ENCODE peak calls at places on chromosomes 1 and 21, in five cellular contexts. P is cardiac muscle cell, N is transverse colon, E is PC-9, I is tibial artery. D is an unnamed sample.
A peak's percentile ranks its signal among the peaks of the same experiment; 100 is the strongest.

GRCh38 chr21:39602076-39602689 is 10.6 kb upstream of the B3GALT5 start:
- DNase-seq in P (no peak), E (no peak), N (no peak), I (no peak), D (no peak)

GRCh38 chr1:154998201-154998780 is 4.3 kb upstream of the ZBTB7B start:
- DNase-seq in N (no peak), I (no peak), P (no peak), E (no peak), D (no peak)

GRCh38 chr1:77673030-77673429 is 9.4 kb downstream of the ZZZ3 start:
- DNase-seq in P (no peak), I (no peak), E (no peak), N (no peak), D (no peak)

GRCh38 chr1:33161061-33161681 is 20.7 kb downstream of the TRIM62 start:
- DNase-seq in I (no peak), N (no peak), P (peak; percentile 84), E (no peak), D (no peak)

GRCh38 chr1:161261859-161262225 is 3.3 kb downstream of the PCP4L1 start:
- DNase-seq in P (no peak), N (no peak), I (no peak), E (no peak), D (no peak)

GRCh38 chr1:207396360-207396759 is 57.8 kb upstream of the CR2 start:
- DNase-seq in P (no peak), N (no peak), I (no peak), E (no peak), D (no peak)

GRCh38 chr1:50950396-50950795 is 9.7 kb downstream of the FAF1 start:
- DNase-seq in P (no peak), E (no peak), I (no peak), N (no peak), D (no peak)

GRCh38 chr1:29736582-29737188 is 500.4 kb downstream of the PTPRU start:
- DNase-seq in I (no peak), E (peak; percentile 22), N (no peak), P (peak; percentile 73), D (no peak)

GRCh38 chr1:196516373-196516772 is 91.9 kb downstream of the KCNT2 start:
- DNase-seq in P (peak; percentile 29), E (peak; percentile 12), I (no peak), N (no peak), D (no peak)

GRCh38 chr1:75345538-75346292 is 211.5 kb downstream of the LHX8 start:
- DNase-seq in I (no peak), E (no peak), N (no peak), P (peak; percentile 28), D (peak; percentile 45)

GRCh38 chr21:25506887-25507286 is 100.4 kb downstream of the MRPL39 start:
- DNase-seq in N (no peak), E (no peak), P (no peak), I (no peak), D (no peak)

GRCh38 chr1:56509713-56510641 is 69.4 kb downstream of the PLPP3 start:
- DNase-seq in I (no peak), E (no peak), N (no peak), P (no peak), D (no peak)

GRCh38 chr1:56510642-56511021 is 68.7 kb downstream of the PLPP3 start:
- DNase-seq in P (no peak), I (no peak), E (no peak), N (no peak), D (no peak)

GRCh38 chr1:56506951-56507437 is 72.4 kb downstream of the PLPP3 start:
- DNase-seq in N (no peak), I (no peak), E (no peak), P (no peak), D (peak; percentile 91)

GRCh38 chr1:56507925-56508522 is 71.3 kb downstream of the PLPP3 start:
- DNase-seq in P (no peak), I (no peak), E (no peak), N (no peak), D (no peak)

GRCh38 chr1:56508523-56508983 is 70.8 kb downstream of the PLPP3 start:
- DNase-seq in E (peak; percentile 10), N (peak; percentile 79), P (peak; percentile 62), I (peak; percentile 87), D (peak; percentile 48)
- H3K27ac ChIP-seq in E (peak overlapping the region; percentile 15), N (peak overlapping the region; percentile 67), P (peak overlapping the region; percentile 60), I (no peak overlapping the region), D (peak overlapping the region; percentile 61)

GRCh38 chr1:106910798-106911197 is 145.7 kb upstream of the PRMT6 start:
- DNase-seq in E (no peak), I (no peak), P (no peak), N (no peak), D (no peak)

GRCh38 chr1:106907795-106908194 is 148.7 kb upstream of the PRMT6 start:
- DNase-seq in E (no peak), P (no peak), I (no peak), N (no peak), D (no peak)

GRCh38 chr1:106912146-106912545 is 144.3 kb upstream of the PRMT6 start:
- DNase-seq in E (no peak), N (no peak), I (no peak), P (no peak), D (no peak)
- H3K27ac ChIP-seq in E (no peak overlapping the region), N (no peak overlapping the region), I (no peak overlapping the region), P (no peak overlapping the region), D (no peak overlapping the region)

GRCh38 chr21:44996096-44996495 is 56.3 kb downstream of the SLX9 start:
- DNase-seq in E (no peak), I (no peak), P (no peak), N (no peak), D (no peak)

GRCh38 chr21:44998086-44998620 is 58.3 kb downstream of the SLX9 start:
- DNase-seq in N (no peak), P (no peak), E (no peak), I (no peak), D (no peak)

GRCh38 chr21:44996501-44996921 is 56.7 kb downstream of the SLX9 start:
- DNase-seq in I (peak; percentile 64), P (no peak), N (no peak), E (no peak), D (no peak)

GRCh38 chr21:44998621-44999427 is 59.0 kb downstream of the SLX9 start:
- DNase-seq in P (no peak), E (no peak), N (no peak), I (peak; percentile 55), D (no peak)

DNA sequence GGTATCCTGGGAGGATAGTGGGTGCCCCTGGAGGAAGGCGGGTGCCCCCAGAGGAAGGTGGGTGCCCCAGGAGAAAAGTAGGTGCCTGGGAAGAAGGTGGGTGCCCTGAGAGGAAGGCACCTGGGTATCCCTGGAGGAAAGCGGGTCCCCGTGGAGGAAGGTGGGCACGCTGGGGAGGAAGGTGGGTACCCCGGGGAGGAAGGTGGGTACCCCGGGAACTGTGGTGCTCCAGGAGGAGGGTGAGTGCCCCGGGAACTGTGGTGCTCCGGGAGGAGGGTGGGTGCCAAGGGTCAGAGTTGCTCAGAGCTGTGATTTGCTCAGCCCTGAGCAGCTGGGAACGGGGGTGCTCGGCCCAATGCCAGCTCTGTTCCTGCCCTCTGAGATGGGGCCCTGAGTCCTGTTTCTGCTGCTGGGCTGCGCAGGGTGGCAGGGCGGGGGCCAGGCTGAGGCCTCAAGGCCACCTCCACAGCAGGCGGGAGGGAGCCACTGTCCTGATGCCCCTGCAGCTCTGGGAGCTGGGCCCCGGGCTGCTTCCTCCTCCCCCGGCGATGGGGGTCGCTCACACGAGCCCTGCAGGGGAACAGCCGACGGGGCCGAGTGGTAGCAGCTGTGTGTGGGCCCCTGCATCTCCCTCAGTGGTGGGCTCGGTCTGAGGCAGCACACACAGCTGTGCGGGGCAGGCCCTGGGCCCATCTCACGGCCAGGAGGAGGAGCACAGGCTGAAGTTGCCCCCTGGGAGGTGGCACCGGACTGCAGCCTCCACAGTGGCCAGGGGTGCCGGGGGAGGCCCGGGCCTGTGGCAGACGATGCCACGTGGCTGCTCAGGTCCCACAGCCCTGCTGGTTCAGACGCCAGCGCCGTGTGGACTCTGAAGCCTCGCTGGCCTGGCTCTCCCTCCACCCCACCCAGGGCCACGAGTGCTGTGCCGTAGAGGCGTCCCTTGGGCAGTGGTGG is 57.4 kb downstream of the SLX9 start:
- DNase-seq in P (no peak), E (no peak), N (no peak), I (peak; percentile 69), D (no peak)
- H3K27ac ChIP-seq in P (no peak overlapping the region), E (no peak overlapping the region), N (no peak overlapping the region), I (peak overlapping the region; percentile 75), D (no peak overlapping the region)

GRCh38 chr1:169586395-169587255 is at the start of gene F5:
- DNase-seq in P (peak; percentile 75), N (peak; percentile 74), E (peak; percentile 64), I (peak; percentile 70), D (no peak)
- H3K27ac ChIP-seq in P (no peak within 1 kb of the TSS), N (no peak within 1 kb of the TSS), E (no peak within 1 kb of the TSS), I (no peak within 1 kb of the TSS), D (no peak within 1 kb of the TSS)

GRCh38 chr1:94633051-94633450 is 91.5 kb upstream of the F3 start:
- DNase-seq in P (peak; percentile 12), I (no peak), E (no peak), N (no peak), D (no peak)

GRCh38 chr1:94634977-94635416 is 93.4 kb upstream of the F3 start:
- DNase-seq in E (no peak), N (no peak), I (no peak), P (no peak), D (no peak)

GRCh38 chr1:94640125-94640524 is 98.6 kb upstream of the F3 start:
- DNase-seq in P (no peak), N (no peak), E (no peak), I (no peak), D (no peak)

GRCh38 chr1:94636625-94637024 is 95.1 kb upstream of the F3 start:
- DNase-seq in I (no peak), P (peak; percentile 65), E (no peak), N (no peak), D (no peak)

DNA sequence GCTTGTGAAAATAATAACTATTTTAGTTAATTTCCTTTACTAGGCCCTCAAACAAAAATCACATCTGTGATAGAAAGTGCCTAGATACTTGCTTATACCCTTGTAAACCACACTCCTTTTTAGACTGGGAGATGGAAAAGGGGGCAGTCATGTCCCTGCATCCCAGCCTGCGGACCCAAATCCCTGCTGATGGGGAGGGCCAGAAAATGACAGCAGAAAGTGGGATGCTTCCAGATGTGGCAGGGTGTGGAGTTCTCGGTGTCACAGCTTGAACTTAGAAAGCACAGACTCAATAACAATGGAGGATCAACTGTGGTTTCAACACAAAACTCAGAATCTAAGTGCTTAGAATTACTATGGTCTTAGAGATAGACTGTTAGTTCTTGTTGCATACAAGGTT is 95.5 kb upstream of the F3 start:
- DNase-seq in P (no peak), I (no peak), E (no peak), N (no peak), D (no peak)
- H3K27ac ChIP-seq in P (no peak overlapping the region), I (no peak overlapping the region), E (no peak overlapping the region), N (peak overlapping the region; percentile 36), D (peak overlapping the region; percentile 54)

GRCh38 chr1:168243636-168244212 is 17.9 kb downstream of the SFT2D2 start:
- DNase-seq in P (peak; percentile 34), E (peak; percentile 34), N (no peak), I (no peak), D (no peak)
- H3K27ac ChIP-seq in P (no peak overlapping the region), E (no peak overlapping the region), N (peak overlapping the region; percentile 83), I (no peak overlapping the region), D (peak overlapping the region; percentile 12)

DNA sequence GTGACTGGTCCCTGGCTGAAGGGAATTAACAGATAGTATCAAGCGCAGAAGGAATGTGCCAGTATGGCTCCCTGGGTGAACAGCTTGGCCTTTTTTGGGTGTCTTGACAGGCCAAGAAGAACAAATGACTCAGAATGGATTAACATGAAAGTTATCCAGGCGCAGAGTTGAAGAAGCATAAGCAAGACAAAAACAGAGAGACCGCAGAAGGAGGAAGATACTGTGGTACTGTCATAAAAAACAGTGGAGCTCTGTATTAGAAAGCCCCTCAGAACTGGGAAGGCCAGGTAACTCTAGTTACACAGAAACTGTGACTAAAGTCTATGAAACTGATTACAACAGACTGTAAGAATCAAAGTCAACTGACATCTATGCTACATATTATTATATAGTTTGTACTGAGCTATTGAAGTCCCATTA is 3.8 kb downstream of the RGS1 start:
- DNase-seq in E (no peak), I (no peak), P (peak; percentile 45), N (no peak), D (peak; percentile 66)
- H3K27ac ChIP-seq in E (no peak overlapping the region), I (peak overlapping the region; percentile 36), P (no peak overlapping the region), N (peak overlapping the region; percentile 65), D (peak overlapping the region; percentile 37)